ENCODE peak calls at places on chromosomes 12 and 14, in five cellular contexts. X is lower leg skin, F is heart left ventricle, A is GM12878, O is transverse colon. L is an unnamed sample.

GRCh38 chr12:97283297-97283696 is 179.3 kb upstream of the RMST start:
- DNase-seq in A (no peak), O (no peak), X (no peak), F (no peak), L (no peak)

GRCh38 chr12:54654926-54655325 is 6.8 kb upstream of the DCD start:
- DNase-seq in F (no peak), O (no peak), X (no peak), A (no peak), L (no peak)

GRCh38 chr12:78530065-78530765 is 334.4 kb upstream of the SYT1 start:
- DNase-seq in X (no peak), A (no peak), O (no peak), F (no peak), L (no peak)

GRCh38 chr12:20268121-20268732 is 100.1 kb upstream of the PDE3A start:
- DNase-seq in A (no peak), O (no peak), F (no peak), X (no peak), L (no peak)

GRCh38 chr12:6618483-6618882 is 11.3 kb upstream of the CHD4 start:
- DNase-seq in O (no peak), X (no peak), A (no peak), F (no peak), L (no peak)

GRCh38 chr14:28298156-28298555 is 468.4 kb upstream of the FOXG1 start:
- DNase-seq in O (no peak), F (no peak), A (no peak), X (no peak), L (no peak)

GRCh38 chr14:79730911-79731310 is 480.4 kb downstream of the DIO2 start:
- DNase-seq in X (no peak), O (no peak), F (no peak), A (no peak), L (no peak)

GRCh38 chr12:63042646-63043045 is 107.7 kb upstream of the PPM1H start:
- DNase-seq in A (no peak), F (no peak), O (no peak), X (no peak), L (no peak)

GRCh38 chr12:120438495-120439198 is 734 bp downstream of the COX6A1 start:
- DNase-seq in X (no peak), F (no peak), O (no peak), A (no peak), L (no peak)

GRCh38 chr14:81247271-81247766 is 26.6 kb upstream of the GTF2A1 start:
- DNase-seq in F (no peak), X (no peak), A (no peak), O (no peak), L (no peak)

GRCh38 chr12:47068539-47068938 is 10.9 kb upstream of the PCED1B start:
- DNase-seq in O (no peak), A (no peak), F (no peak), X (no peak), L (no peak)

GRCh38 chr12:52022841-52023181 is 16.1 kb downstream of the TAMALIN start:
- DNase-seq in F (no peak), A (no peak), X (peak), O (peak), L (no peak)

GRCh38 chr14:73426877-73427276 is 31.5 kb downstream of the NUMB start:
- DNase-seq in A (no peak), F (no peak), X (no peak), O (no peak), L (no peak)

GRCh38 chr12:57272337-57273151 is 21.6 kb upstream of the STAC3 start:
- DNase-seq in O (no peak), A (no peak), F (peak), X (no peak), L (no peak)

GRCh38 chr14:32702571-32702970 is 236.1 kb upstream of the NPAS3 start:
- DNase-seq in X (peak), A (no peak), F (peak), O (peak), L (no peak)

GRCh38 chr12:104091136-104091535 is 26.8 kb downstream of the HCFC2 start:
- DNase-seq in F (no peak), O (no peak), A (no peak), X (no peak), L (no peak)

GRCh38 chr12:121795029-121795977 is 1.8 kb upstream of the RHOF start:
- DNase-seq in X (peak), O (peak), A (no peak), F (peak), L (no peak)

GRCh38 chr12:42143401-42144173 is 1.1 kb downstream of the GXYLT1 start:
- DNase-seq in F (no peak), X (no peak), A (no peak), O (no peak), L (no peak)

GRCh38 chr12:75660107-75660530 is 148.7 kb upstream of the KRR1 start:
- DNase-seq in X (no peak), A (no peak), F (no peak), O (no peak), L (no peak)

GRCh38 chr12:105205322-105206048 is 30.5 kb downstream of the APPL2 start:
- DNase-seq in O (peak), A (no peak), X (no peak), F (no peak), L (no peak)

GRCh38 chr12:105451211-105451610 is 120.7 kb downstream of the C12orf75 start:
- DNase-seq in A (no peak), X (no peak), F (no peak), O (no peak), L (no peak)

GRCh38 chr14:38125484-38125912 is 82.2 kb upstream of the SSTR1 start:
- DNase-seq in X (no peak), F (no peak), O (no peak), A (no peak), L (no peak)

GRCh38 chr14:99063620-99064225 is 208.3 kb downstream of the BCL11B start:
- DNase-seq in A (no peak), F (no peak), O (no peak), X (peak), L (no peak)

GRCh38 chr14:63421919-63422318 is 103.2 kb upstream of the GPHB5 start:
- DNase-seq in O (no peak), X (no peak), A (no peak), F (no peak), L (no peak)

GRCh38 chr12:32257695-32258496 is 141.5 kb upstream of the FGD4 start:
- DNase-seq in X (no peak), A (no peak), F (no peak), O (no peak), L (no peak)

GRCh38 chr14:54797556-54797955 is 105.1 kb downstream of the GCH1 start:
- DNase-seq in X (peak), A (no peak), F (no peak), O (no peak), L (no peak)

GRCh38 chr14:54794148-54794547 is 108.5 kb downstream of the GCH1 start:
- DNase-seq in F (no peak), O (no peak), A (no peak), X (peak), L (no peak)

GRCh38 chr14:54796961-54797360 is 105.7 kb downstream of the GCH1 start:
- DNase-seq in X (no peak), F (no peak), O (no peak), A (no peak), L (no peak)

GRCh38 chr14:54792288-54792687 is 110.3 kb downstream of the GCH1 start:
- DNase-seq in A (no peak), F (no peak), O (no peak), X (peak), L (no peak)

GRCh38 chr14:54794796-54795195 is 107.8 kb downstream of the GCH1 start:
- DNase-seq in O (no peak), A (no peak), X (peak), F (no peak), L (no peak)
- TF ChIP-seq CTCF in O (no peak), A (no peak), X (no peak), F (no peak), L (no peak)

DNA sequence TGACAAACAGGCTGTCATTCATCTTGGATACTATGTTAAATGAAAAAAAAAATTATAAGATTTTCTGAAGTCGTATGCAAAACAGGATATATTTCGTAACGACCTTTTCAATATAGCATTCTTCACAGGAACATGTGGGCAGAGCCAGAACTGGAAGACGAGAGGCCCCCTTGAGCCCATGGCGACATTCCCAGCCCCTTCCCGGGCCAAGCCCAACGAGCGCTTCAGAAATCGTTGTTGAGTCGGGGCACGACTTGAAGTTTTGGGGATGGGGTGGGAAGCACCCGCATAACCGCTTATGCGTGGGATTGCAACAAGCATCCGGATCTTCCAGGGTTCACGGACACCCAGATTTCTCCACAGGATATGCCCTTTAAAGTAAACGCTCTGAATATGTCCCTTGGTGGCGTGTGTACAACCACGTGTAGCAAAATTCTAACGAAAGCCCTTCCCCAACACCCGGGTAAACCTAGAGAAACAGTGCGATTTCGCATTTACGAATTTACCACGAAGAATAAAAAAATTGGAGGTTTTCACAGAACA is 735 bp downstream of the C14orf39 start:
- DNase-seq in O (no peak), X (no peak), F (no peak), A (no peak), L (no peak)
- H3K4me3 ChIP-seq in O (no peak), X (no peak), F (no peak), A (no peak), L (no peak)

GRCh38 chr12:55727643-55728184 is 1.1 kb downstream of the CD63 start:
- DNase-seq in X (peak), O (peak), F (peak), A (no peak), L (no peak)

GRCh38 chr12:55730447-55730820 is 1.6 kb upstream of the CD63 start:
- DNase-seq in O (no peak), X (no peak), A (no peak), F (no peak), L (no peak)

GRCh38 chr12:55728185-55728931 is 451 bp downstream of the CD63 start:
- DNase-seq in A (no peak), F (peak), O (peak), X (peak), L (no peak)

GRCh38 chr12:55729592-55730446 is 1.0 kb upstream of the CD63 start:
- DNase-seq in F (peak), O (peak), A (no peak), X (peak), L (no peak)

DNA sequence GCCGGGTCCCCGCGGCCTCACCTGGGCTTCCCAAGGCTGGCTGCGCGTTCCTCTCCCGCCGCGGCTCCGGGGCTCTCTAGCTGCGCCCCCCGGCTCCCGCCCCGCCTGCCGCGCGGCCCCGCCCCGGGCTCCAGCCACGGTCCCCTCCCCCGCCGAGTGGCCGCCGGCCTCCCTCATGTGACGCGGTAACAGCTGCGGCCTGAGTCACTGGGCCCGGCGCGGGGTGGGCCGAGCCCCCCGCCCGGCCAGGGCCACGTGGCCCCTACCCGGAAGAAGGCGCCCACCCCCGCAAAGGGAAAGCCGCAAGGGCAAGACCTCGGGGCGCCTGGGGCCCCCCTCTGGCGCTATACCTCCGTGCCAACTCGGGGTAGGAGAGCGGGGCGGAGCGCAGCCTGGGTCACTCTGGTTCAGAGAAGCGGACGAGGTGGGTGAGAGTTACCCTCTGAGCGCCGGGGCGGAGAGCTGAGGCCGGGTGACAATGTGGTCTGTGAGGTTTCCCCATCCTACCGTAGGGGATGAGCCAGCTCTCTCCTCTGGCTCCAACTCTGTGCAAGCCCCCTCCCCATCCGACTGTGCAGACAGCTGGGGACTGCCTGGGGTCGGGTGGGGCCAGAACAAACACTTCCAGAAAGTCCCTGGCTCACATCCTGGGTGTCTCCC is at the start of gene CD63:
- DNase-seq in A (no peak), F (peak), O (peak), X (peak), L (peak)
- TF ChIP-seq POLR2A in A (peak), F (peak), O (peak), X (peak), L (no peak)

DNA sequence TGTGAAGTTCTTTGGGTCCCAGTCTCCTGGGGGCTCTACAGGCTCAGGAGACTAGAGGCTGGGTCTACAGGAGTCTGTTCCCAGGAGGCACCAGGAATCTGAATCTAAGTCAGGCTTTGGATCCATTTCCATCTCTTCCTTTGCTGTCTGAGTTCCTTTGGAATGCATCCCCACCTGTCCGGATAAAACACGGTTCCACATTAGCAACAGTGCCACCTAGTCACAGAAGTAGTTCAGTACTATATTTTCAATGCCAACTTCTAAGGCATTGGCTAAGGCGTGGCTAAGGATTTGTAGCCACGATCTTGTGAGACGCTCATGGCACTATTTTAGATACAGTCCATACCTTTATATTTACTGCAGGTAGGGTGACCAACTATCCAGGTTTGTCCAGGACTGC is 15.1 kb downstream of the ZC2HC1C start:
- DNase-seq in A (no peak), O (peak), F (no peak), X (no peak), L (no peak)
- TF ChIP-seq CTCF in A (no peak), O (no peak), F (no peak), X (no peak), L (peak)

DNA sequence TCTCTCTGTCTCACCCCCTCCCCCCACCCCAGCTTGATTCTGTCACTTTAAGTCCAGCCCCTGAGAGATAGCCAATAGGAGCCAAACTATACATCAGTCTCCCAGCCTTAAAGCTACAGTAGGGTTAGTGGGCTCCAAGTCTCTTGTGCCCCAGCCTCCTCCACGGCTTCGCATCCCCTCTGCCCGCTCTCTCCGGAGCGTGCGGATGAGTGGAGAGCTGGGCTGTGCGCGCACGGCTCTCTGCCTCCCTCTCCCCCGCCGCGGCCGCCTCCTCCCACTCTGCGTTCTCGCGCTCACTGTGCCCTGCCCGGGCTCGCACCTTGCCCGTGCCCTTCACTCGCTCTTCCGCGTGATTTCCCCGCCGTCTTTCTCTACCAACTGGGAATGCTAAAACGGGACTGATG is at the start of gene ESRRB:
- DNase-seq in F (no peak), O (no peak), X (no peak), A (no peak), L (no peak)
- H3K4me3 ChIP-seq in F (peak), O (no peak), X (no peak), A (no peak), L (peak)